ENCODE peak calls at places on chromosome 2, in six cellular contexts. One of them, this sample, is unnamed.

GRCh38 chr2:1784087-1784486 is 39.8 kb upstream of the PXDN start:
- DNase-seq in mesenchymal stem cell: no peak
- DNase-seq in IMR-90: peak; percentile 7
- DNase-seq in H9: no peak
- DNase-seq in neuronal stem cell: no peak
- DNase-seq in H1: no peak
- DNase-seq in this sample: peak; percentile 40

GRCh38 chr2:237131749-237132148 is 46.1 kb downstream of the COPS8 start:
- DNase-seq in mesenchymal stem cell: no peak
- DNase-seq in IMR-90: no peak
- DNase-seq in H9: peak; percentile 8
- DNase-seq in neuronal stem cell: no peak
- DNase-seq in H1: no peak
- DNase-seq in this sample: no peak

GRCh38 chr2:169491378-169491777 is 12.1 kb downstream of the BBS5 start:
- DNase-seq in mesenchymal stem cell: no peak
- DNase-seq in IMR-90: no peak
- DNase-seq in H9: no peak
- DNase-seq in neuronal stem cell: no peak
- DNase-seq in H1: no peak
- DNase-seq in this sample: no peak

GRCh38 chr2:106745468-106745867 is 140.5 kb downstream of the ST6GAL2 start:
- DNase-seq in mesenchymal stem cell: no peak
- DNase-seq in IMR-90: no peak
- DNase-seq in H9: no peak
- DNase-seq in neuronal stem cell: no peak
- DNase-seq in H1: no peak
- DNase-seq in this sample: no peak

GRCh38 chr2:182049330-182049729 is 63.7 kb downstream of the PPP1R1C start:
- DNase-seq in mesenchymal stem cell: no peak
- DNase-seq in IMR-90: peak; percentile 28
- DNase-seq in H9: no peak
- DNase-seq in neuronal stem cell: no peak
- DNase-seq in H1: no peak
- DNase-seq in this sample: no peak

GRCh38 chr2:217520361-217521010 is 482.3 kb downstream of the TNS1 start:
- DNase-seq in mesenchymal stem cell: no peak
- DNase-seq in IMR-90: no peak
- DNase-seq in H9: no peak
- DNase-seq in neuronal stem cell: no peak
- DNase-seq in H1: no peak
- DNase-seq in this sample: peak; percentile 14

GRCh38 chr2:57516740-57517340 is 529.8 kb upstream of the VRK2 start:
- DNase-seq in mesenchymal stem cell: peak; percentile 60
- DNase-seq in IMR-90: peak; percentile 47
- DNase-seq in H9: no peak
- DNase-seq in neuronal stem cell: peak; percentile 39
- DNase-seq in H1: no peak
- DNase-seq in this sample: peak; percentile 67

GRCh38 chr2:9983413-9984216 is 32.1 kb downstream of the GRHL1 start:
- DNase-seq in mesenchymal stem cell: no peak
- DNase-seq in IMR-90: peak; percentile 62
- DNase-seq in H9: no peak
- DNase-seq in neuronal stem cell: no peak
- DNase-seq in H1: no peak
- DNase-seq in this sample: peak; percentile 45

GRCh38 chr2:159046966-159047365 is 78.5 kb downstream of the TANC1 start:
- DNase-seq in mesenchymal stem cell: peak; percentile 32
- DNase-seq in IMR-90: peak; percentile 59
- DNase-seq in H9: no peak
- DNase-seq in neuronal stem cell: no peak
- DNase-seq in H1: no peak
- DNase-seq in this sample: no peak

GRCh38 chr2:142008135-142008744 is 122.6 kb downstream of the LRP1B start:
- DNase-seq in mesenchymal stem cell: no peak
- DNase-seq in IMR-90: no peak
- DNase-seq in H9: no peak
- DNase-seq in neuronal stem cell: no peak
- DNase-seq in H1: no peak
- DNase-seq in this sample: no peak

GRCh38 chr2:67037655-67038054 is 359.5 kb upstream of the ETAA1 start:
- DNase-seq in mesenchymal stem cell: no peak
- DNase-seq in IMR-90: no peak
- DNase-seq in H9: no peak
- DNase-seq in neuronal stem cell: no peak
- DNase-seq in H1: no peak
- DNase-seq in this sample: no peak

GRCh38 chr2:241148239-241148638 is 1.0 kb downstream of the PASK start:
- DNase-seq in mesenchymal stem cell: no peak
- DNase-seq in IMR-90: no peak
- DNase-seq in H9: no peak
- DNase-seq in neuronal stem cell: no peak
- DNase-seq in H1: no peak
- DNase-seq in this sample: no peak

GRCh38 chr2:85954192-85954900 is 65.6 kb upstream of the ST3GAL5 start:
- DNase-seq in mesenchymal stem cell: no peak
- DNase-seq in IMR-90: no peak
- DNase-seq in H9: no peak
- DNase-seq in neuronal stem cell: no peak
- DNase-seq in H1: no peak
- DNase-seq in this sample: no peak

GRCh38 chr2:190093793-190094192 is 31.3 kb upstream of the MSTN start:
- DNase-seq in mesenchymal stem cell: peak; percentile 54
- DNase-seq in IMR-90: peak; percentile 38
- DNase-seq in H9: no peak
- DNase-seq in neuronal stem cell: no peak
- DNase-seq in H1: no peak
- DNase-seq in this sample: no peak

GRCh38 chr2:111239581-111240249 is 119.0 kb downstream of the BCL2L11 start:
- DNase-seq in mesenchymal stem cell: no peak
- DNase-seq in IMR-90: no peak
- DNase-seq in H9: no peak
- DNase-seq in neuronal stem cell: no peak
- DNase-seq in H1: no peak
- DNase-seq in this sample: no peak

GRCh38 chr2:191012845-191013616 is 940 bp downstream of the STAT1 start:
- DNase-seq in mesenchymal stem cell: peak; percentile 63
- DNase-seq in IMR-90: peak; percentile 30
- DNase-seq in H9: no peak
- DNase-seq in neuronal stem cell: no peak
- DNase-seq in H1: no peak
- DNase-seq in this sample: peak; percentile 36

GRCh38 chr2:85952196-85952734 is 63.5 kb upstream of the ST3GAL5 start:
- DNase-seq in mesenchymal stem cell: no peak
- DNase-seq in IMR-90: no peak
- DNase-seq in H9: no peak
- DNase-seq in neuronal stem cell: no peak
- DNase-seq in H1: no peak
- DNase-seq in this sample: no peak

GRCh38 chr2:222771832-222772231 is 89.0 kb upstream of the ACSL3 start:
- DNase-seq in mesenchymal stem cell: no peak
- DNase-seq in IMR-90: no peak
- DNase-seq in H9: no peak
- DNase-seq in neuronal stem cell: no peak
- DNase-seq in H1: no peak
- DNase-seq in this sample: no peak

GRCh38 chr2:240570531-240571313 is 2.4 kb downstream of the RNPEPL1 start:
- DNase-seq in mesenchymal stem cell: no peak
- DNase-seq in IMR-90: no peak
- DNase-seq in H9: no peak
- DNase-seq in neuronal stem cell: no peak
- DNase-seq in H1: no peak
- DNase-seq in this sample: no peak

GRCh38 chr2:45003586-45004568 is 5.4 kb downstream of the SIX2 start:
- DNase-seq in mesenchymal stem cell: no peak
- DNase-seq in IMR-90: no peak
- DNase-seq in H9: peak; percentile 43
- DNase-seq in neuronal stem cell: no peak
- DNase-seq in H1: no peak
- DNase-seq in this sample: no peak

GRCh38 chr2:68741238-68741637 is 6.6 kb downstream of the ARHGAP25 start:
- DNase-seq in mesenchymal stem cell: peak; percentile 37
- DNase-seq in IMR-90: no peak
- DNase-seq in H9: no peak
- DNase-seq in neuronal stem cell: no peak
- DNase-seq in H1: no peak
- DNase-seq in this sample: peak; percentile 12

GRCh38 chr2:132466428-132467028 is 49.9 kb downstream of the GPR39 start:
- DNase-seq in mesenchymal stem cell: no peak
- DNase-seq in IMR-90: no peak
- DNase-seq in H9: no peak
- DNase-seq in neuronal stem cell: no peak
- DNase-seq in H1: no peak
- DNase-seq in this sample: no peak

GRCh38 chr2:132465917-132466316 is 49.3 kb downstream of the GPR39 start:
- DNase-seq in mesenchymal stem cell: no peak
- DNase-seq in IMR-90: peak; percentile 29
- DNase-seq in H9: no peak
- DNase-seq in neuronal stem cell: no peak
- DNase-seq in H1: no peak
- DNase-seq in this sample: no peak

GRCh38 chr2:132460781-132461180 is 44.2 kb downstream of the GPR39 start:
- DNase-seq in mesenchymal stem cell: no peak
- DNase-seq in IMR-90: no peak
- DNase-seq in H9: no peak
- DNase-seq in neuronal stem cell: no peak
- DNase-seq in H1: no peak
- DNase-seq in this sample: no peak

GRCh38 chr2:132462242-132462641 is 45.6 kb downstream of the GPR39 start:
- DNase-seq in mesenchymal stem cell: no peak
- DNase-seq in IMR-90: no peak
- DNase-seq in H9: no peak
- DNase-seq in neuronal stem cell: no peak
- DNase-seq in H1: no peak
- DNase-seq in this sample: no peak

GRCh38 chr2:132463719-132464118 is 47.1 kb downstream of the GPR39 start:
- DNase-seq in mesenchymal stem cell: no peak
- DNase-seq in IMR-90: no peak
- DNase-seq in H9: no peak
- DNase-seq in neuronal stem cell: no peak
- DNase-seq in H1: no peak
- DNase-seq in this sample: peak; percentile 43
- H3K9me3 ChIP-seq in mesenchymal stem cell: peaks cover 74% of the 10 kb centered on the region
- H3K9me3 ChIP-seq in IMR-90: peaks cover 16% of the 10 kb centered on the region
- H3K9me3 ChIP-seq in H9: peaks cover 27% of the 10 kb centered on the region
- H3K9me3 ChIP-seq in neuronal stem cell: peaks cover 26% of the 10 kb centered on the region
- H3K9me3 ChIP-seq in H1: peaks cover 55% of the 10 kb centered on the region
- H3K9me3 ChIP-seq in this sample: peaks cover 9% of the 10 kb centered on the region

GRCh38 chr2:42104621-42105020 is 56.8 kb downstream of the PKDCC start:
- DNase-seq in mesenchymal stem cell: no peak
- DNase-seq in IMR-90: no peak
- DNase-seq in H9: no peak
- DNase-seq in neuronal stem cell: no peak
- DNase-seq in H1: no peak
- DNase-seq in this sample: no peak

GRCh38 chr2:42100696-42101585 is 53.1 kb downstream of the PKDCC start:
- DNase-seq in mesenchymal stem cell: peak; percentile 81
- DNase-seq in IMR-90: peak; percentile 69
- DNase-seq in H9: peak; percentile 65
- DNase-seq in neuronal stem cell: peak; percentile 24
- DNase-seq in H1: no peak
- DNase-seq in this sample: peak; percentile 73

GRCh38 chr2:42101641-42102605 is 54.1 kb downstream of the PKDCC start:
- DNase-seq in mesenchymal stem cell: peak; percentile 93
- DNase-seq in IMR-90: peak; percentile 93
- DNase-seq in H9: no peak
- DNase-seq in neuronal stem cell: peak; percentile 40
- DNase-seq in H1: no peak
- DNase-seq in this sample: peak; percentile 92

GRCh38 chr2:42103829-42104228 is 56.0 kb downstream of the PKDCC start:
- DNase-seq in mesenchymal stem cell: no peak
- DNase-seq in IMR-90: no peak
- DNase-seq in H9: no peak
- DNase-seq in neuronal stem cell: no peak
- DNase-seq in H1: no peak
- DNase-seq in this sample: peak; percentile 76

GRCh38 chr2:42102606-42103450 is 55.0 kb downstream of the PKDCC start:
- DNase-seq in mesenchymal stem cell: no peak
- DNase-seq in IMR-90: no peak
- DNase-seq in H9: peak; percentile 98
- DNase-seq in neuronal stem cell: peak; percentile 61
- DNase-seq in H1: peak; percentile 89
- DNase-seq in this sample: peak; percentile 72
- H2BK5ac ChIP-seq in mesenchymal stem cell: peak overlapping the region; percentile 68
- H2BK5ac ChIP-seq in IMR-90: peak overlapping the region; percentile 93
- H2BK5ac ChIP-seq in H9: no peak overlapping the region
- H2BK5ac ChIP-seq in neuronal stem cell: no peak overlapping the region
- H2BK5ac ChIP-seq in H1: no peak overlapping the region
- H2BK5ac ChIP-seq in this sample: peak overlapping the region; percentile 98

DNA sequence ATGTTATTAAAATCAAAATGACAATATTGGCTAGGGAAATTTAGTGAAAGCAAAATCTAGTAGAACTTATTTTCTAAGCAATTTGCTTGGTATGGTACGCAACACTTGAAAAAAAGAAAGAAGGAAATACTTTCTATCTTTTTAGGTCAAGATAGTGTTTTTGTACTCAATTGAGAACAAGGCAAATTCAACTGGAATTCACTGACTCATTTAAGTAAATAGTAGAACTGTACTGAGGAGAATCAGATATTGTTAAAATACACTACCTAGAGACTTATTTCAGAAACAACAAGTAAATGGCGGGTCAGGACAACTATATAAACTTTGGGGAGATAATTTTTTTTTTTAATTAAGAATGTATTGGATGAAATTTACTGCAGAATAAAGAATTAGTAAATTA is 18.9 kb downstream of the ZRANB3 start:
- DNase-seq in mesenchymal stem cell: no peak
- DNase-seq in IMR-90: peak; percentile 33
- DNase-seq in H9: no peak
- DNase-seq in neuronal stem cell: no peak
- DNase-seq in H1: no peak
- DNase-seq in this sample: no peak
- H3K9me3 ChIP-seq in mesenchymal stem cell: peaks cover 6% of the 10 kb centered on the region
- H3K9me3 ChIP-seq in IMR-90: peaks cover 2% of the 10 kb centered on the region
- H3K9me3 ChIP-seq in H9: peaks cover 2% of the 10 kb centered on the region
- H3K9me3 ChIP-seq in neuronal stem cell: peaks cover 28% of the 10 kb centered on the region
- H3K9me3 ChIP-seq in H1: peaks cover 26% of the 10 kb centered on the region
- H3K9me3 ChIP-seq in this sample: no peaks in the 10 kb centered on the region

GRCh38 chr2:174691203-174691779 is 73.0 kb downstream of the CHRNA1 start:
- DNase-seq in mesenchymal stem cell: no peak
- DNase-seq in IMR-90: no peak
- DNase-seq in H9: no peak
- DNase-seq in neuronal stem cell: no peak
- DNase-seq in H1: no peak
- DNase-seq in this sample: no peak

GRCh38 chr2:174694196-174694878 is 69.9 kb downstream of the CHRNA1 start:
- DNase-seq in mesenchymal stem cell: no peak
- DNase-seq in IMR-90: no peak
- DNase-seq in H9: no peak
- DNase-seq in neuronal stem cell: no peak
- DNase-seq in H1: no peak
- DNase-seq in this sample: peak; percentile 98

GRCh38 chr2:174694920-174695319 is 69.4 kb downstream of the CHRNA1 start:
- DNase-seq in mesenchymal stem cell: no peak
- DNase-seq in IMR-90: no peak
- DNase-seq in H9: no peak
- DNase-seq in neuronal stem cell: no peak
- DNase-seq in H1: no peak
- DNase-seq in this sample: peak; percentile 58

GRCh38 chr2:174692256-174692830 is 71.9 kb downstream of the CHRNA1 start:
- DNase-seq in mesenchymal stem cell: no peak
- DNase-seq in IMR-90: peak; percentile 39
- DNase-seq in H9: no peak
- DNase-seq in neuronal stem cell: no peak
- DNase-seq in H1: no peak
- DNase-seq in this sample: no peak

GRCh38 chr2:174693344-174693743 is 70.9 kb downstream of the CHRNA1 start:
- DNase-seq in mesenchymal stem cell: no peak
- DNase-seq in IMR-90: no peak
- DNase-seq in H9: peak; percentile 85
- DNase-seq in neuronal stem cell: no peak
- DNase-seq in H1: no peak
- DNase-seq in this sample: peak; percentile 32
- H2BK5ac ChIP-seq in mesenchymal stem cell: no peak overlapping the region
- H2BK5ac ChIP-seq in IMR-90: no peak overlapping the region
- H2BK5ac ChIP-seq in H9: no peak overlapping the region
- H2BK5ac ChIP-seq in neuronal stem cell: no peak overlapping the region
- H2BK5ac ChIP-seq in H1: no peak overlapping the region
- H2BK5ac ChIP-seq in this sample: no peak overlapping the region

This sample was measured in trophoblast cell.